ENCODE peak calls at places on chromosome 13, in six cellular contexts. P, D, E, Y, N and C are unnamed samples.

GRCh38 chr13:95509521-95510315 is 42.8 kb upstream of the CLDN10 start:
- DNase-seq in P (no peak), D (peak; percentile 55), E (no peak), Y (no peak), N (peak; percentile 10), C (peak; percentile 37)

GRCh38 chr13:60169239-60170031 is 5.7 kb upstream of the DIAPH3 start:
- DNase-seq in P (no peak), D (no peak), E (no peak), Y (no peak), N (no peak), C (no peak)

GRCh38 chr13:44040070-44040753 is 160.5 kb downstream of the LACC1 start:
- DNase-seq in P (no peak), D (peak; percentile 63), E (no peak), Y (no peak), N (peak; percentile 54), C (no peak)

GRCh38 chr13:42876270-42876714 is 94.9 kb downstream of the FAM216B start:
- DNase-seq in P (no peak), D (no peak), E (no peak), Y (no peak), N (no peak), C (no peak)

GRCh38 chr13:48320906-48321510 is 17.5 kb downstream of the RB1 start:
- DNase-seq in P (no peak), D (no peak), E (no peak), Y (no peak), N (no peak), C (no peak)

GRCh38 chr13:40402931-40403412 is 263.5 kb downstream of the FOXO1 start:
- DNase-seq in P (no peak), D (peak; percentile 72), E (peak; percentile 59), Y (no peak), N (peak; percentile 49), C (peak; percentile 60)

GRCh38 chr13:100182894-100183490 is 94.1 kb downstream of the PCCA start:
- DNase-seq in P (no peak), D (no peak), E (no peak), Y (no peak), N (no peak), C (no peak)

GRCh38 chr13:30129411-30129810 is 177.9 kb downstream of the KATNAL1 start:
- DNase-seq in P (no peak), D (no peak), E (peak; percentile 11), Y (no peak), N (no peak), C (no peak)

GRCh38 chr13:99041337-99041736 is 63.5 kb upstream of the DOCK9 start:
- DNase-seq in P (no peak), D (no peak), E (no peak), Y (no peak), N (no peak), C (no peak)

GRCh38 chr13:102974574-102975195 is 91.5 kb downstream of the SLC10A2 start:
- DNase-seq in P (no peak), D (no peak), E (no peak), Y (no peak), N (no peak), C (no peak)

GRCh38 chr13:41293272-41293671 is 17.8 kb upstream of the NAA16 start:
- DNase-seq in P (no peak), D (no peak), E (no peak), Y (no peak), N (no peak), C (no peak)

GRCh38 chr13:41017744-41018582 is 1.2 kb downstream of the ELF1 start:
- DNase-seq in P (no peak), D (no peak), E (no peak), Y (no peak), N (peak; percentile 19), C (peak; percentile 42)

GRCh38 chr13:66341038-66341437 is 889.1 kb downstream of the PCDH9 start:
- DNase-seq in P (no peak), D (no peak), E (no peak), Y (no peak), N (no peak), C (no peak)

GRCh38 chr13:114118763-114119123 is 13.7 kb downstream of the RASA3 start:
- DNase-seq in P (peak; percentile 70), D (peak; percentile 65), E (no peak), Y (no peak), N (peak; percentile 74), C (no peak)

GRCh38 chr13:37263881-37264280 is 158.4 kb upstream of the CSNK1A1L start:
- DNase-seq in P (no peak), D (no peak), E (no peak), Y (no peak), N (no peak), C (no peak)

GRCh38 chr13:28679628-28680027 is 20.7 kb downstream of the POMP start:
- DNase-seq in P (peak; percentile 11), D (peak; percentile 61), E (no peak), Y (no peak), N (peak; percentile 31), C (no peak)

GRCh38 chr13:100707818-100708740 is 33.5 kb upstream of the TMTC4 start:
- DNase-seq in P (no peak), D (no peak), E (no peak), Y (no peak), N (no peak), C (no peak)

GRCh38 chr13:24106429-24106828 is 54.1 kb upstream of the SPATA13 start:
- DNase-seq in P (no peak), D (no peak), E (no peak), Y (no peak), N (no peak), C (no peak)

GRCh38 chr13:76822691-76823267 is 63.4 kb downstream of the KCTD12 start:
- DNase-seq in P (no peak), D (peak; percentile 74), E (no peak), Y (no peak), N (peak; percentile 34), C (no peak)

GRCh38 chr13:40271511-40271910 is 394.9 kb downstream of the FOXO1 start:
- DNase-seq in P (no peak), D (no peak), E (peak; percentile 43), Y (no peak), N (no peak), C (no peak)

GRCh38 chr13:105874808-105875207 is 660.7 kb downstream of the EFNB2 start:
- DNase-seq in P (peak; percentile 8), D (no peak), E (no peak), Y (no peak), N (no peak), C (no peak)

DNA sequence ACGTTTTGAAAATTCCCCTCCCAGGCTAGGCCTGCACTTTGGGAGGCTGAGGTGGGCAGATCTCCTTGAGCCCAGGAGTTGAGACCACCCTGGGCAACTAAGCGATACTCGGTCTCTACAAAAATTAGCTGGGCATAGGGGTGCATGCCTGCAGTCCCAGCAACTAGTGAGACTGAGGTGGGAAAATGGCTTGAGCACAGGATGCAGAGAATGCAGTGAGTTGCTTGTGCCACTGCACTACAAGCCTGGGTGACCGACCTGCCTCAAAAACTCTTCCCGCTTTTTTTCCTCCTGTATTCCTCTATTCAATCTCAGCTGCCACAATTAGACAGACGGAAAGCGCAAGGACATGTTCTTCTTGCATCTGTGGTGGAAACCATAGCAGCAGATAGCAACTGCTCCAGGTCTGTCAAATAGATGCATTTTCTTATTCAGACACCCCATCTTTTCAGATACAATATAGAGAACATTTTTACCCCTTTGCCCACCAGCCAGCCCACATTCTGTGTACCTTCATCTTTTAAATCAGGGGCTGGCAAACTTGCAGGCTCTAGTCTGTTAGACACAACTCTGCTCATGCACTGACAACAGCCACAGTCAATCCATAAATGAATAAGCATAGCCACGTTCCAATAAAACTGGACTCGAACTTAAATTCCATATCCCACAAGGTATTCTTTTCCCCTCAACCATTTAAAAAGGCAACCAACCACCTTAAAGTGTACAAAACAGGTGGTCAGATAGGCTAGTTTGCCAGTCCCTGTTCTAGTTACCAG is 4.8 kb downstream of the TPT1 start:
- DNase-seq in P (no peak), D (no peak), E (no peak), Y (no peak), N (no peak), C (no peak)
- H3K4me1 ChIP-seq in P (peaks cover 18% of the 10 kb centered on the region), D (peaks cover 78% of the 10 kb centered on the region), E (peaks cover 16% of the 10 kb centered on the region), Y (peaks cover 13% of the 10 kb centered on the region), N (peaks cover 4% of the 10 kb centered on the region), C (peaks cover 63% of the 10 kb centered on the region)

DNA sequence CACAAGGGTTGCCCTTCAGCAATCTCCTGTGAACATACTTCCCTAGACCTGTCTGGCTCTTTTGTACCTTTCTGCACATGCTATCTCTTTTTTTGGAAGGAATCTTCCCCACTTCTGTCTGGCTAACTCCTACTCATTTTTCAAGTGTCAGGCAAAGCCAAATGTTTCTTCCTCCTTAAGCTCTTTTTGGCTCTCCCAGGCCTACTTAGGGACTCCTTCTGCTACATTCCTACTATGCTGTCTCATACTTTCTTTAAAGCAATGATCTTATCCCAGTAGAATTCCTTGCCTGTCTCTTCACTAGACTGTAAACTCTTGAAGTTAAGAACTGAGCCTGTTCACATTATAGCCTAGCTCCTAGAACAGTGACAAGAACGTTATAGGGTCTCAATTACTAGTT is 114.9 kb upstream of the WASF3 start:
- DNase-seq in P (peak; percentile 30), D (peak; percentile 90), E (no peak), Y (no peak), N (peak; percentile 82), C (no peak)
- H3K27ac ChIP-seq in P (no peak overlapping the region), D (peak overlapping the region; percentile 65), E (peak overlapping the region; percentile 83), Y (no peak overlapping the region), N (peak overlapping the region; percentile 61), C (no peak overlapping the region)

DNA sequence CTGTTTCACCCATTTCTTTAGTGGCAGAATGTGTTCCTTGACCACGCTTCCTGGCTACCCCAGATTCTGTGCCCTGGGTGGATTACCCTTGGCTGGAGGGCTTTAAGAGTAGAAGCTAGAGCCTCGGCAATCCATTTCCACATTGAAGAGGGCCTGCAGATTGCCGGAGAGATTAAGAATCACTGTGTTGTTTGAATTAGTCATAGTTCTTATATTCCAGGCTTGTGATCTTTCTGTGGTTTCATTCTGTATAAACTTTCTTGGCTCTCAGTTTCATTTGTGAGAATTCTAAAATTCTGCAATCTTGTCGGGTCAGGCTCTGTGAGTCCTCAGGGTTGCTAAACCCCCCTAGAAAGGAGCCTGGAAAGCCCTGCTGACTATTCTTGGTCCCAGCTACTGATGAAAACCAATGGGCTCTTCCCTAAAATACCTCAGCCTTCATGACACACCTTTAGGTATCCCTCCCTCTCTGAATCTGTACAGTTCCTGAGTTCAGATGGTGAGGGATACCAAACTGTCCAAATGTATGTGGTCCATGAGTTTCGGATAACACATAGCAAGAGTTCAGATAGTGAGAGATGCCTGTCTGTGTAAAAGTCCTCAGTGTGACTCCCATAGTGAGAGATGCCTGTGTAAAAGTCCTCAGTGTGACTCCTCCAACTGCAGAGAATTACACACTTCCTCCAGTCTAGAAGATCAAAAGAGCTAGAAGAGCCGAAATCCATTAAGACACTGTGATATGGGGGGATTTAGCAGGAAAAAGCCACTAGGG is 4.3 kb downstream of the PHF11 start:
- DNase-seq in P (no peak), D (peak; percentile 86), E (no peak), Y (no peak), N (peak; percentile 90), C (peak; percentile 65)
- H3K4me3 ChIP-seq in P (no peak overlapping the region), D (peak overlapping the region; percentile 42), E (no peak overlapping the region), Y (no peak overlapping the region), N (peak overlapping the region; percentile 28), C (no peak overlapping the region)

GRCh38 chr13:49997935-49998334 is 1.1 kb downstream of the TRIM13 start:
- DNase-seq in P (no peak), D (peak; percentile 26), E (no peak), Y (no peak), N (no peak), C (no peak)
- H3K4me1 ChIP-seq in P (peaks cover 31% of the 10 kb centered on the region), D (peaks cover 23% of the 10 kb centered on the region), E (peaks cover 5% of the 10 kb centered on the region), Y (peaks cover 5% of the 10 kb centered on the region), N (peaks cover 4% of the 10 kb centered on the region), C (peaks cover 14% of the 10 kb centered on the region)